ENCODE peak calls at places on chromosomes 13 and 19, in six cellular contexts. B is neural progenitor cell, S is OCI-LY7, F is HCT116, H is GM23248, Q is PC-3. N is an unnamed sample.

GRCh38 chr19:19214892-19215291 is 3.1 kb downstream of the NCAN start:
- DNase-seq in Q (peak), S (peak), B (peak), F (no peak), H (peak), N (peak)

GRCh38 chr13:39385621-39386231 is 217.3 kb downstream of the LHFPL6 start:
- DNase-seq in F (no peak), H (no peak), S (no peak), B (peak), Q (no peak), N (no peak)

GRCh38 chr19:45812297-45812696 is 2.8 kb downstream of the RSPH6A start:
- DNase-seq in H (no peak), B (no peak), Q (no peak), S (no peak), F (no peak), N (no peak)

GRCh38 chr13:34012354-34012753 is 194.4 kb downstream of the RFC3 start:
- DNase-seq in Q (no peak), B (no peak), H (no peak), S (no peak), F (no peak), N (no peak)

GRCh38 chr19:40771101-40771539 is 4.2 kb upstream of the MIA start:
- DNase-seq in B (no peak), H (no peak), F (no peak), S (peak), Q (peak), N (peak)

GRCh38 chr13:80649274-80649673 is 308.3 kb upstream of the SPRY2 start:
- DNase-seq in B (no peak), F (no peak), H (no peak), S (no peak), Q (no peak), N (no peak)

GRCh38 chr19:58275564-58275963 is 3.2 kb upstream of the ZNF8 start:
- DNase-seq in B (no peak), H (no peak), S (no peak), Q (no peak), F (no peak), N (no peak)

GRCh38 chr13:112854321-112854720 is 114.7 kb upstream of the MCF2L start:
- DNase-seq in H (no peak), F (no peak), Q (no peak), S (no peak), B (no peak), N (no peak)

GRCh38 chr13:74847966-74848365 is 634.0 kb downstream of the TBC1D4 start:
- DNase-seq in F (no peak), B (no peak), S (no peak), H (no peak), Q (no peak), N (no peak)

GRCh38 chr19:35863018-35863417 is 5.4 kb upstream of the APLP1 start:
- DNase-seq in F (no peak), S (no peak), H (no peak), B (no peak), Q (no peak), N (no peak)

GRCh38 chr13:82717249-82717648 is 1165.0 kb downstream of the SLITRK1 start:
- DNase-seq in S (no peak), F (no peak), H (peak), Q (peak), B (no peak), N (no peak)

GRCh38 chr19:15114153-15114540 is 6.9 kb downstream of the SYDE1 start:
- DNase-seq in B (no peak), H (peak), F (no peak), Q (no peak), S (no peak), N (no peak)

GRCh38 chr13:42396901-42397670 is 125.1 kb downstream of the AKAP11 start:
- DNase-seq in F (no peak), S (no peak), Q (peak), B (no peak), H (peak), N (no peak)

GRCh38 chr13:110915874-110916670 is 1.2 kb upstream of the ANKRD10 start:
- DNase-seq in Q (peak), B (no peak), H (peak), F (no peak), S (no peak), N (no peak)

GRCh38 chr19:38901683-38902082 is 1.9 kb downstream of the NFKBIB start:
- DNase-seq in S (no peak), F (no peak), Q (no peak), H (no peak), B (no peak), N (no peak)

GRCh38 chr13:67725999-67726398 is 495.9 kb upstream of the PCDH9 start:
- DNase-seq in H (no peak), Q (no peak), S (no peak), F (no peak), B (no peak), N (no peak)

GRCh38 chr13:28355822-28356371 is 139.0 kb downstream of the FLT1 start:
- DNase-seq in H (peak), F (no peak), B (no peak), Q (no peak), S (no peak), N (no peak)

GRCh38 chr19:33496496-33496895 is 25.1 kb downstream of the PEPD start:
- DNase-seq in F (no peak), S (no peak), B (no peak), H (no peak), Q (no peak), N (no peak)
- TF ChIP-seq EZH2phosphoT487 in F (no peak), S (no peak), B (no peak), H (no peak), Q (no peak), N (no peak)

GRCh38 chr19:7483720-7484201 is 5.1 kb downstream of the PEX11G start:
- DNase-seq in Q (no peak), B (no peak), H (no peak), F (no peak), S (no peak), N (no peak)
- H3K4me3 ChIP-seq in Q (no peak), B (no peak), H (no peak), F (no peak), S (no peak), N (no peak)

GRCh38 chr19:17172624-17173345 is 42.4 kb upstream of the USE1 start:
- DNase-seq in S (no peak), B (no peak), H (no peak), F (no peak), Q (no peak), N (no peak)
- H2AFZ ChIP-seq in S (no peak), B (no peak), H (no peak), F (no peak), Q (no peak), N (no peak)

GRCh38 chr13:26022538-26023292 is 29.1 kb downstream of the SHISA2 start:
- DNase-seq in B (no peak), F (no peak), Q (peak), S (no peak), H (peak), N (no peak)
- TF ChIP-seq EZH2phosphoT487 in B (no peak), F (no peak), Q (no peak), S (no peak), H (peak), N (no peak)